ENCODE peak calls at places on chromosomes 2 and 18, in six cellular contexts. W, M, I, E, Q and A are unnamed samples.

GRCh38 chr2:96157649-96158553 is 12.7 kb upstream of the DUSP2 start:
- DNase-seq in W (no peak), M (no peak), I (no peak), E (no peak), Q (peak), A (no peak)

GRCh38 chr2:217705461-217705860 is 297.3 kb downstream of the TNS1 start:
- DNase-seq in W (no peak), M (peak), I (no peak), E (no peak), Q (no peak), A (no peak)

GRCh38 chr2:143030127-143030526 is 99.1 kb upstream of the ARHGAP15 start:
- DNase-seq in W (no peak), M (peak), I (peak), E (no peak), Q (no peak), A (no peak)

GRCh38 chr2:201909961-201910361 is 103.6 kb downstream of the CDK15 start:
- DNase-seq in W (no peak), M (peak), I (peak), E (no peak), Q (no peak), A (no peak)

GRCh38 chr18:57898506-57899124 is 95.5 kb upstream of the ATP8B1 start:
- DNase-seq in W (no peak), M (peak), I (peak), E (no peak), Q (no peak), A (no peak)

GRCh38 chr2:68709421-68709911 is 25.1 kb upstream of the ARHGAP25 start:
- DNase-seq in W (peak), M (peak), I (peak), E (no peak), Q (no peak), A (peak)

GRCh38 chr2:196330645-196331044 is 159.3 kb upstream of the STK17B start:
- DNase-seq in W (no peak), M (no peak), I (no peak), E (no peak), Q (no peak), A (no peak)

GRCh38 chr2:210261996-210262510 is 36.8 kb upstream of the ACADL start:
- DNase-seq in W (no peak), M (no peak), I (no peak), E (no peak), Q (no peak), A (no peak)

GRCh38 chr2:132877923-132878322 is 207.9 kb upstream of the LYPD1 start:
- DNase-seq in W (no peak), M (no peak), I (no peak), E (no peak), Q (no peak), A (no peak)

GRCh38 chr2:100217323-100217722 is 74.9 kb upstream of the AFF3 start:
- DNase-seq in W (no peak), M (no peak), I (no peak), E (no peak), Q (no peak), A (no peak)

GRCh38 chr2:152359573-152360363 is 24.8 kb downstream of the FMNL2 start:
- DNase-seq in W (no peak), M (peak), I (no peak), E (no peak), Q (no peak), A (no peak)

GRCh38 chr2:7020059-7020458 is 102.8 kb downstream of the RNF144A start:
- DNase-seq in W (peak), M (no peak), I (no peak), E (no peak), Q (no peak), A (no peak)

GRCh38 chr18:34048423-34048822 is 176.3 kb downstream of the NOL4 start:
- DNase-seq in W (no peak), M (no peak), I (no peak), E (no peak), Q (no peak), A (no peak)

GRCh38 chr2:45585267-45585861 is 25.7 kb downstream of the SRBD1 start:
- DNase-seq in W (no peak), M (peak), I (peak), E (no peak), Q (peak), A (no peak)

GRCh38 chr18:22018366-22018765 is 151.0 kb upstream of the GATA6 start:
- DNase-seq in W (no peak), M (no peak), I (no peak), E (no peak), Q (no peak), A (no peak)

GRCh38 chr18:74613390-74613789 is 15.7 kb downstream of the ZNF407 start:
- DNase-seq in W (no peak), M (no peak), I (no peak), E (no peak), Q (no peak), A (no peak)

GRCh38 chr2:66867038-66867380 is 432.1 kb downstream of the MEIS1 start:
- DNase-seq in W (no peak), M (no peak), I (peak), E (no peak), Q (no peak), A (no peak)

GRCh38 chr2:81304154-81304830 is 999.7 kb upstream of the LRRTM1 start:
- DNase-seq in W (peak), M (no peak), I (peak), E (no peak), Q (no peak), A (no peak)

GRCh38 chr2:226396541-226396940 is 403.1 kb downstream of the IRS1 start:
- DNase-seq in W (no peak), M (no peak), I (no peak), E (no peak), Q (no peak), A (no peak)

GRCh38 chr2:169363570-169364150 is 1.3 kb upstream of the LRP2 start:
- DNase-seq in W (peak), M (no peak), I (peak), E (no peak), Q (peak), A (peak)

GRCh38 chr18:12327510-12328178 is 19.6 kb downstream of the TUBB6 start:
- DNase-seq in W (peak), M (peak), I (peak), E (peak), Q (peak), A (peak)

GRCh38 chr18:58452392-58453166 is 176.3 kb downstream of the ALPK2 start:
- DNase-seq in W (no peak), M (no peak), I (no peak), E (no peak), Q (no peak), A (no peak)

GRCh38 chr2:144230452-144231085 is 289.4 kb downstream of the ZEB2 start:
- DNase-seq in W (no peak), M (peak), I (peak), E (no peak), Q (no peak), A (no peak)

GRCh38 chr2:21070322-21071257 is 26.7 kb upstream of the APOB start:
- DNase-seq in W (no peak), M (no peak), I (no peak), E (no peak), Q (peak), A (no peak)

GRCh38 chr2:9697904-9698303 is 67.1 kb upstream of the YWHAQ start:
- DNase-seq in W (no peak), M (no peak), I (no peak), E (no peak), Q (no peak), A (no peak)

GRCh38 chr18:9868857-9869712 is 16.7 kb upstream of the TXNDC2 start:
- DNase-seq in W (no peak), M (no peak), I (peak), E (no peak), Q (peak), A (no peak)

GRCh38 chr2:38600242-38600891 is 2.4 kb downstream of the HNRNPLL start:
- DNase-seq in W (no peak), M (no peak), I (peak), E (no peak), Q (no peak), A (no peak)

GRCh38 chr2:105325389-105325963 is 4.1 kb downstream of the TGFBRAP1 start:
- DNase-seq in W (no peak), M (peak), I (peak), E (no peak), Q (peak), A (no peak)

GRCh38 chr2:105323117-105323516 is 6.4 kb downstream of the TGFBRAP1 start:
- DNase-seq in W (no peak), M (no peak), I (no peak), E (no peak), Q (no peak), A (no peak)

GRCh38 chr2:105324732-105325131 is 4.8 kb downstream of the TGFBRAP1 start:
- DNase-seq in W (no peak), M (peak), I (peak), E (no peak), Q (peak), A (no peak)

GRCh38 chr2:105320651-105321215 is 8.8 kb downstream of the TGFBRAP1 start:
- DNase-seq in W (no peak), M (peak), I (peak), E (no peak), Q (no peak), A (no peak)

GRCh38 chr2:105321875-105322646 is 7.5 kb downstream of the TGFBRAP1 start:
- DNase-seq in W (no peak), M (peak), I (peak), E (no peak), Q (no peak), A (no peak)
- H4K91ac ChIP-seq in W (no peak), M (no peak), I (no peak), E (no peak), Q (no peak), A (no peak)

GRCh38 chr2:108347786-108348185 is 30.0 kb upstream of the SULT1C4 start:
- DNase-seq in W (no peak), M (no peak), I (no peak), E (no peak), Q (no peak), A (no peak)
- H3K4me2 ChIP-seq in W (no peak), M (no peak), I (no peak), E (no peak), Q (no peak), A (no peak)

DNA sequence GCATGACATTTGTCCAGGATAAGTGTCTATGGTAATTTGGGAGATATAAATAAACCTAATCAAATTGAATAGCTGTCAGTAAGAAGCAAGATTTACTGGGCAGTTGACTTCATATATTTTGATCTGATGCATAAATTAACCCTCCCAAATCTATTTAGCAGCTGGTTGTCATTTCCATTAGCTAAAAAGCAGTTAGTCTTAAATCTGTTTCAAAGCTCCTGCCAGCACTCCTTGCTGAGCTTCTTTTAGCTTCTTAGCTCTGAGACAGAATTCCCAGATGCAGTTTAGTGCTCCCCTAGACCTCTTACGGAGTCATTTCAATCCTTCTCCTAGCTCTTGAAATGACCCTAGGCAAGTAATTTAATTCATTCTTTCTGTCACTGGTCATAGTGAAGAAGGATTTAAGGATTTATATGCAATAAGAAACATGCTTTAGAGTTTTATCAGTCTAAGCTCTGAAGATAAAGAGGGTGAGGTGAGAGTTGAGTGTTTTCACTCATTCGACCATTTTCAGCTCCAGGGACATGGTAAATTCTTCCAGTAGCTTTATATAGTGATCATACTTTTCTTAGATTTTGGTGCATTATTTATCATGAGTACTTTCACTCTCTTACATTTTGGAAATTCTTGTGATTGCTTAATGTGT is 98.9 kb downstream of the PHLPP1 start:
- DNase-seq in W (no peak), M (no peak), I (peak), E (no peak), Q (no peak), A (no peak)
- H3K27ac ChIP-seq in W (no peak), M (no peak), I (no peak), E (no peak), Q (no peak), A (no peak)

DNA sequence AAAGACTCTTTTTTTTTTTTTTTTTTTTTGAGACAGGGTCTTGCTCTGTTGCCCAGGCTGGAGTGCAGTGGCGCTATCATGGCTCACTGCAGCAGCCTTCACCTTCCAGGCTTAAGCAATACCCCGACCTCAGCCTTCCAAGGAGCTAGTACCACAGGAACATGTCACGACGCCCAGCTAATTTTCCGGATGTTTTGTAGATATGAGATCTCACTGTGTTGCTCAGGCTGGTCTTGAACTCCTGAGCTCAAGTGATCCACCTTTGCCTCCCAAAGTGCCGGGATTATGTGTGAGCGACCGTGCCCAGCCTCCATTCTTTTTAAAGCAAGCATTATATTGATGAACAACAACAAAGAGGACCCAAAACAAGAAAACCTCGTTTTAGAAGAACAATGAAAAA is 307.1 kb upstream of the ID2 start:
- DNase-seq in W (no peak), M (no peak), I (no peak), E (no peak), Q (no peak), A (no peak)
- H4K91ac ChIP-seq in W (no peak), M (no peak), I (no peak), E (no peak), Q (no peak), A (no peak)